ENCODE peak calls at places on chromosomes 4 and X, in nine cellular contexts. D is breast epithelium, C is HCT116, P is GM23338, T is aorta, R is ovary, A is body of pancreas, S is trophoblast cell, H is RWPE2. F is an unnamed sample.

GRCh38 chr4:101345271-101345595 is 2.1 kb downstream of the PPP3CA start:
- DNase-seq in D (no peak), C (no peak), P (no peak), T (no peak), R (no peak), A (no peak), S (peak), H (no peak), F (no peak)

GRCh38 chr4:83062748-83063147 is 27.8 kb downstream of the COPS4 start:
- DNase-seq in D (no peak), C (no peak), P (no peak), T (no peak), R (no peak), A (no peak), S (no peak), H (no peak), F (no peak)

GRCh38 chr4:82984459-82984858 is 26.2 kb downstream of the LIN54 start:
- DNase-seq in D (no peak), C (peak), P (peak), T (no peak), R (no peak), A (no peak), S (no peak), H (no peak), F (peak)

GRCh38 chr4:40515398-40516293 is 114.0 kb downstream of the RBM47 start:
- DNase-seq in D (no peak), C (no peak), P (peak), T (no peak), R (no peak), A (peak), S (peak), H (no peak), F (no peak)

GRCh38 chr4:174554329-174554728 is 32.0 kb upstream of the HPGD start:
- DNase-seq in D (no peak), C (no peak), P (no peak), T (no peak), R (no peak), A (no peak), S (no peak), H (no peak), F (no peak)

GRCh38 chrX:12526296-12526695 is 264.9 kb upstream of the PRPS2 start:
- DNase-seq in D (no peak), C (no peak), P (peak), T (no peak), R (no peak), A (no peak), S (no peak), H (no peak), F (no peak)

GRCh38 chrX:40105791-40106676 is 8.3 kb upstream of the BCOR start:
- DNase-seq in D (no peak), C (no peak), P (peak), T (peak), R (peak), A (peak), S (peak), H (no peak), F (no peak)

GRCh38 chr4:186622788-186623464 is 67.6 kb upstream of the MTNR1A start:
- DNase-seq in D (no peak), C (no peak), P (no peak), T (peak), R (no peak), A (no peak), S (peak), H (no peak), F (no peak)

GRCh38 chrX:101408530-101408836 is 461 bp downstream of the HNRNPH2 start:
- DNase-seq in D (no peak), C (no peak), P (no peak), T (no peak), R (no peak), A (no peak), S (peak), H (no peak), F (no peak)

GRCh38 chr4:130486186-130486585 is 1390.2 kb downstream of the C4orf33 start:
- DNase-seq in D (no peak), C (no peak), P (no peak), T (no peak), R (no peak), A (no peak), S (no peak), H (no peak), F (no peak)

DNA sequence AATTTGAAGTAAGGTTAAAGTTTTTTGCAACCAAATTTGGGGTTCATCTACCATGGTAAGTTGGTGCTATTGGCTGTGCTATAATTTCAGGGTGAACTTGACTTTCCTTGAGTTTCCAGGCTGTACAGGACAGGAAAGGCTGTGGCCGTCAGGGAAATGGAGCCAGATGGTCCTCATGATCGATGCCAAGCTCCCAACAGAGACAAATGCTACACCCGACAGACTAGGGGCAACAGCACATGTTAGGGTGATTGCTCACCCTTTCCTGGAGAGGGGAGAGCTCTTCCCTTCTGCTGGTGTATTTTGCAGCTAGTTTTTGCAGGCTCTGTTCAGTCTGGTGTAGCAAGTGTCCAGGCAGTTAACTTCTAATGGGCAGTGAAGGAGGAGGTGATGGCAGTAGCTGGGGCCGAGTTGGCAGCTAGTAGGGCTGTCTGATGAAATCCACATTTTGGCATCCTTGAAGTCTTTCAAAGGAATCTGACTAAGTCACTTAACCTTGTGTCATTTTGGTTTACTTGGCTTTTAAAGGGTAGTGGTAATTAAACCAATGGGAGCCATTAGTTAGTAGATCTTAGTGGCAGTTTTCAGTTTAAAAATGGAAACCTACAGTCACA is 47.8 kb downstream of the GAB1 start:
- DNase-seq in D (no peak), C (no peak), P (no peak), T (peak), R (no peak), A (no peak), S (no peak), H (no peak), F (no peak)
- H3K27ac ChIP-seq in D (peak), C (no peak), P (no peak), T (no peak), R (no peak), A (no peak), S (no peak), H (no peak), F (no peak)

DNA sequence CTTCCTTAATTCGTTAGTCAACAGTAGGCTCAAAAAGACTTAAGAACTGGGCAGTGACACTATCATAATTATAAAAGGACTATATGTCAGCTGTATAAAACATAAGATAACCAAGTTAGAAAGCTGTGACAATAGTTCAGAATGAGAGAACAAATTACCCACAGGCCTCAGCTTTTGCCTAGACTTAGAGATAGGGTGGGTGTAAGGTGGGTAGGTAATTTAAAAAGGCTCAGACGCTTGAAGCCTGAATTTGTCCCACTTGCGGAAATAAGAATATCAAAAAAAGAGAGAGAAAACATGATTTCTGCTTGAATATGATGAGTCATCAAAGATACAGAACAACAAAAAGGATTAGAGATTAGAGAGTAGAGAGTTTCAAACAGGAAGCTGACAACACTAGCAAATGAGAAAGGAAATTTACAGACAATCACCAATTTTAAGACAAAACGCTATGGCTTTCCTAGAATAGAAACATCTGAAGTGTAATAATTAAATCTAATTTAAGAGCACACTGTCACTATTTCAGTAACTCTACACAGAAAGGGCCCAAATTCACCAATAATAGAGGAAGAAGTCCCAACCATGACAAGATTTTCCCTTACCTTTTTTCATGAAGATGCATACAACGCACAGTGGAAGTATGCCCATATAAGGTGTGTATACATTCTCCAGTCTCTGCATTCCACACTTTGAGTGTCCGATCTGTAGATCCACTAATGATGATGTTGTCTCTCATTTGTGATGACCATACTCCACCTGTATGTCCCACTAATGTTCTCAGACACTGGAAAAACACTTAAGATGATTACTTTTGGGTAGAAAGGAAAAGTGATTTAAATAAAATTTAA is 208.1 kb downstream of the FBXW7 start:
- DNase-seq in D (no peak), C (no peak), P (no peak), T (no peak), R (no peak), A (no peak), S (peak), H (no peak), F (no peak)
- H3K27ac ChIP-seq in D (no peak), C (no peak), P (no peak), T (no peak), R (no peak), A (no peak), S (no peak), H (peak), F (peak)

DNA sequence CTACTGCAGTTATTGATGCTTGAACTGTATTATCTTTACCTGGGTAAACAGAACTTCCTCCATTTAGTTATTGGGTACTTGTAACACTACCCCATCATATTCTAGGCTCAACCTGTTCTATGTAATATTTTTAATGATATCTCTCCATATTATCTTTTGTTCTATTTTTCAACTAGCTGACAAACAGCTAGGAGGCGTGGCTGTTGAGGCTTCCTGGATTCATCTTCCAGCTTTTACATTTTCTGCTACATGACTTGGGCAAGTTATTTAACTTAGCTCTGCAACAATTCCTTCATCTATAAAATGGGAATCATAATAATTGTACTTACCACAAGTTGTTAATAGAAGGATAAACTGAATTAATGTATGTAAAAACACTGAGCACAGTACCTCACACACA is 349.3 kb downstream of the PTTG2 start:
- DNase-seq in D (no peak), C (no peak), P (no peak), T (no peak), R (no peak), A (no peak), S (no peak), H (no peak), F (no peak)
- H3K27ac ChIP-seq in D (no peak), C (no peak), P (no peak), T (no peak), R (no peak), A (no peak), S (no peak), H (peak), F (peak)

GRCh38 chr4:772118-772517 is 53.8 kb downstream of the CPLX1 start:
- DNase-seq in D (no peak), C (no peak), P (no peak), T (no peak), R (no peak), A (no peak), S (no peak), H (no peak), F (no peak)

GRCh38 chr4:772776-773175 is 53.2 kb downstream of the CPLX1 start:
- DNase-seq in D (no peak), C (no peak), P (no peak), T (no peak), R (no peak), A (no peak), S (no peak), H (no peak), F (no peak)

GRCh38 chr4:771464-771863 is 54.5 kb downstream of the CPLX1 start:
- DNase-seq in D (no peak), C (no peak), P (no peak), T (no peak), R (no peak), A (no peak), S (no peak), H (no peak), F (no peak)

GRCh38 chr4:770022-770421 is 55.9 kb downstream of the CPLX1 start:
- DNase-seq in D (no peak), C (no peak), P (no peak), T (no peak), R (peak), A (no peak), S (no peak), H (no peak), F (no peak)

GRCh38 chr4:773214-773613 is 52.7 kb downstream of the CPLX1 start:
- DNase-seq in D (no peak), C (no peak), P (no peak), T (no peak), R (no peak), A (no peak), S (no peak), H (no peak), F (no peak)
- H3K27ac ChIP-seq in D (peak), C (no peak), P (no peak), T (no peak), R (no peak), A (no peak), S (no peak), H (no peak), F (no peak)

DNA sequence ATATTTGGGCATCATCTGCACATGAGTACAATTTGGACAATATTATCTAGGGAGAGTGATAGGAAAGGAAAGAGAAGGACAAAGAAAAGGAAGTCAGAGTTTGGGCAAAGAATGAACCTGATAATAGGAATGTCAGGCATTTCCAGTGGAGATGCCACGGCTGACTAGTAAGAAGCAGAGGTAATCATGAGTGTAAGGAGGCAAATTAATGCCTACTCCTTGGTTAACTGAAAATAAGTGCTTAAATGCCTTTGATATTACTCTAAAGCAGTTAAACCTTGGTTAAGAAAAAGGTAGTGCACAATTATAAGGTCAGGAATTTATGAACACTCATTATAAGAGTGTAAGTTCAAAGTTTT is 99.2 kb upstream of the DDIT4L start:
- DNase-seq in D (no peak), C (no peak), P (peak), T (no peak), R (no peak), A (no peak), S (peak), H (no peak), F (no peak)
- H3K27ac ChIP-seq in D (no peak), C (no peak), P (no peak), T (no peak), R (no peak), A (no peak), S (no peak), H (peak), F (peak)

DNA sequence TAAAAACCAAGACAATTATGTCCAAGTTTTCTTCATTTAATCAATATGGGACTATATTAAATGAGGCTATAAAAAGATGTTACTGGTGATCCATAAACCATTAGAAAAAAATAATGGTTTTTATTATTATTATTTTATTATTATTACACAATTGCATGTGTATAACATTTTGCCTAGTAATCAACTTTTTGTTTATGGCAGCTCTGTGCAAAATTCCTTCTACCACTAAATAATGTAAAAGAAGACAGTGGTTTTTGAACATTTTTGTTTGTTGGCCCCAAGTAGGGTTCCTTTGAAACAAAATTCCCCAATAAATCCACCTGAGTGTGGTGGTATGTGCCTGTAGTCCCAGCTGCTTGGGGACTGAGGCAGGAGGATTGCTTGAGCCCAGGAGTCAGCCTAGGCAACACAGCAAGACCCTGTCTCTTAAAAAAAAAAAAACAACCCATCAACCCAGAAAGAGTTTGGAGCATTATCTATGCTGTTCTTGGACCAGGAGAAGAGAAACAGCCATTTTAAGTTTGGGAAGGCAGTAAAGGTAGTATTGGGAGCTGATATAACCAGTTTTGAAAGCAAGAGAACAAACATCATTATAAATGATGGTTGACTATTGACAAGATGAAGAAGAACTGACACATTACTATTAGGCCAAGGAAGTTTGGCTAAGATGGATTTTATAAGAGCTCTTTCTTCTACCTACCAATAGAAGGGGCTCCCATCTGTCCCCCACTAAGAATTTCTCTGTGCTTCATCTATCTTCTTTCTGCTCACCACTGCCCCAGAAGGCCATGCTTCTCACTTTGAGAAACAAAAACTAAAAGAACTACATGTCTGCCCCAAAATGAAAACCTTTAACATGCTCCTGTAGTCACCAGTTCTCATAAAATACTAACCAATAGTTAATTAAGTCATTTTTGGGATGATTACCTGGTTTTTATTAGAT is 2.2 kb downstream of the TMEM156 start:
- DNase-seq in D (no peak), C (no peak), P (no peak), T (no peak), R (no peak), A (no peak), S (no peak), H (no peak), F (no peak)
- H3K27ac ChIP-seq in D (no peak), C (no peak), P (no peak), T (no peak), R (no peak), A (no peak), S (no peak), H (peak), F (peak)

DNA sequence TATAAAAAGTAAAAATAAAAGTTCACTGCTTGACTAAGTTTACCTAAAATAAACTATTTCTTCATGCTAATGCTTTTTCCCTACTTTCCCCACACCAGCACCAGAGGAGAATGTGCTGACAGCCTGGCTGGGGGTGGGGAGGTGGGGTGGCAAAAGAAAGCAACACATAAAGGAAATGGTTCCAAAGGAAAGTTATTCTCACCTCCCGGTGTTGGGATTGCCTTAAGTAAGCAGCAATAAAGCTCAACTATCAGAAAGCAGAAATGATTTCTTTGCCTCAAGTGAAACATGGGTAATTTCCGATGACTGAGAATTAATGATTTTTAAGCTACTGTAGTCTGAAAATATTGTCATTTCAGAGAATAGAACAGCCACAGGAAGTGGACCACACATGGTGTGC is 84.5 kb upstream of the DKK2 start:
- DNase-seq in D (no peak), C (no peak), P (peak), T (peak), R (no peak), A (no peak), S (no peak), H (no peak), F (no peak)
- H3K27ac ChIP-seq in D (no peak), C (no peak), P (no peak), T (peak), R (no peak), A (no peak), S (no peak), H (no peak), F (no peak)

DNA sequence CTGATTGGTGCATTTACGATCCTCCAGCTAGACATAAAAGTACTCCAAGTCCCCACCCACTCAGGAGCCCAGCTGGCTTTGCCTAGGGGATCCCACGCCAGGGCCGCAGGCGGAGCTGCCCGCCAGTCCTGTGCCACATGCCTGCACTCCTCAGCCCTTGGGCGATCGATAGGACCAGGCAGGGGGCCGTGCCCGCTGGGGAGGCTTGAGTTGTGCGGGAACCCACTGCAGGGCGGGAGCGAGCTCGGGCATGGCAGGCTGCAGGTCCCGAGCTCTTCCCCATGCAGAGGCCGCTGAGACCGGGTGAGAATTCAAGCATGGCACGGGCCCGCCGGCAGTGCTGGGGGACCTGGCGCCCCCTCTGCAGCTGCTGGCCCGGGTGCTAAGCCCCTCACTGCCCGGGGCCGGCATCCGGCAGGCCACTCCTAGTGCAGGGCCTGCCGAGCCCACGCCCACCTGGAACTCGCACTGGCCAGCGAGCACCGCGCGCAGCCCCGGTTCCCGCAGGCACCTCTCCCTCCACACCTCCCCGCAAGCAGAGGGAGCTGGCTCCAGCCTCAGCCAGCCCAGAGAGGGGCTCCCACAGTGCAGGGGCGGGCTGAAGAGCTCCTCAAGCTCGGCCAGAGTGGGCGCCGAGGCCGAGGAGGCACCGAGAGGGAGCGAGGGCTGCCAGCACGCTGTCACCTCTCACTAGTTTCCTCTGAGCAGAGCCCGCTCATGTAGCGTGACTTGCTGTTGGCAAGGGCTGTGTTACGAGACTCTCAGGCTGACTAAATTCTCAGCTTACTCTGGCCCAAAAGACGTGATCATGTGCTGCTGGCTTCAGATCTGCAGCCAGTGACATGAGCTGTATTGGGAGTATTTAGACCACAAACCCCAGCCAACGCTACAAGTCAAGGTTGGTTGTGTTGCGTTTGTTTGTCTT is 87.5 kb downstream of the TRAPPC11 start:
- DNase-seq in D (no peak), C (no peak), P (no peak), T (no peak), R (no peak), A (peak), S (no peak), H (no peak), F (peak)
- H3K27ac ChIP-seq in D (no peak), C (no peak), P (no peak), T (no peak), R (no peak), A (no peak), S (no peak), H (no peak), F (no peak)

GRCh38 chr4:122784261-122784660 is 42.4 kb upstream of the FGF2 start:
- DNase-seq in D (no peak), C (no peak), P (peak), T (no peak), R (no peak), A (no peak), S (no peak), H (no peak), F (no peak)
- H3K27ac ChIP-seq in D (peak), C (no peak), P (peak), T (no peak), R (no peak), A (no peak), S (no peak), H (peak), F (peak)